ENCODE peak calls at places on chromosome 12, in five cellular contexts. One of them, this sample, is unnamed.

GRCh38 chr12:77845831-77846230 is 15.1 kb downstream of the NAV3 start:
- DNase-seq in GM23248: peak
- DNase-seq in CD4-positive, alpha-beta memory T cell: no peak
- DNase-seq in ovary: no peak
- DNase-seq in effector memory CD4-positive, alpha-beta T cell: no peak
- DNase-seq in this sample: no peak

GRCh38 chr12:57475271-57476161 is 4.2 kb downstream of the ARHGAP9 start:
- DNase-seq in ovary: no peak
- DNase-seq in effector memory CD4-positive, alpha-beta T cell: no peak
- DNase-seq in GM23248: peak
- DNase-seq in CD4-positive, alpha-beta memory T cell: no peak
- DNase-seq in this sample: no peak

GRCh38 chr12:74890237-74890599 is 319.4 kb downstream of the KCNC2 start:
- DNase-seq in ovary: no peak
- DNase-seq in GM23248: peak
- DNase-seq in effector memory CD4-positive, alpha-beta T cell: no peak
- DNase-seq in CD4-positive, alpha-beta memory T cell: no peak
- DNase-seq in this sample: no peak

GRCh38 chr12:1605129-1606020 is 11.0 kb upstream of the FBXL14 start:
- DNase-seq in CD4-positive, alpha-beta memory T cell: peak
- DNase-seq in effector memory CD4-positive, alpha-beta T cell: peak
- DNase-seq in GM23248: peak
- DNase-seq in ovary: peak
- DNase-seq in this sample: peak

GRCh38 chr12:24595652-24596235 is 353.2 kb downstream of the BCAT1 start:
- DNase-seq in effector memory CD4-positive, alpha-beta T cell: no peak
- DNase-seq in CD4-positive, alpha-beta memory T cell: no peak
- DNase-seq in ovary: no peak
- DNase-seq in GM23248: peak
- DNase-seq in this sample: no peak

GRCh38 chr12:108697905-108698304 is 33.4 kb downstream of the CORO1C start:
- DNase-seq in GM23248: no peak
- DNase-seq in effector memory CD4-positive, alpha-beta T cell: no peak
- DNase-seq in CD4-positive, alpha-beta memory T cell: no peak
- DNase-seq in ovary: no peak
- DNase-seq in this sample: no peak

GRCh38 chr12:112170376-112170775 is 45.0 kb downstream of the TRAFD1 start:
- DNase-seq in ovary: no peak
- DNase-seq in CD4-positive, alpha-beta memory T cell: peak
- DNase-seq in GM23248: peak
- DNase-seq in effector memory CD4-positive, alpha-beta T cell: no peak
- DNase-seq in this sample: no peak

GRCh38 chr12:71760471-71760870 is 5.8 kb downstream of the RAB21 start:
- DNase-seq in GM23248: no peak
- DNase-seq in effector memory CD4-positive, alpha-beta T cell: no peak
- DNase-seq in CD4-positive, alpha-beta memory T cell: no peak
- DNase-seq in ovary: no peak
- DNase-seq in this sample: no peak

GRCh38 chr12:85531345-85531744 is 251.3 kb downstream of the ALX1 start:
- DNase-seq in GM23248: no peak
- DNase-seq in CD4-positive, alpha-beta memory T cell: no peak
- DNase-seq in ovary: no peak
- DNase-seq in effector memory CD4-positive, alpha-beta T cell: no peak
- DNase-seq in this sample: no peak

GRCh38 chr12:115114140-115114539 is 430.2 kb upstream of the TBX3 start:
- DNase-seq in ovary: no peak
- DNase-seq in GM23248: no peak
- DNase-seq in CD4-positive, alpha-beta memory T cell: no peak
- DNase-seq in effector memory CD4-positive, alpha-beta T cell: no peak
- DNase-seq in this sample: no peak

GRCh38 chr12:121708313-121709063 is 4.1 kb upstream of the TMEM120B start:
- DNase-seq in effector memory CD4-positive, alpha-beta T cell: no peak
- DNase-seq in CD4-positive, alpha-beta memory T cell: no peak
- DNase-seq in GM23248: no peak
- DNase-seq in ovary: no peak
- DNase-seq in this sample: no peak

GRCh38 chr12:4026476-4026875 is 153.3 kb upstream of the PARP11 start:
- DNase-seq in effector memory CD4-positive, alpha-beta T cell: no peak
- DNase-seq in GM23248: no peak
- DNase-seq in CD4-positive, alpha-beta memory T cell: no peak
- DNase-seq in ovary: no peak
- DNase-seq in this sample: no peak
- H3K27ac ChIP-seq in effector memory CD4-positive, alpha-beta T cell: no peak
- H3K27ac ChIP-seq in GM23248: no peak
- H3K27ac ChIP-seq in CD4-positive, alpha-beta memory T cell: no peak
- H3K27ac ChIP-seq in ovary: no peak
- H3K27ac ChIP-seq in this sample: no peak

DNA sequence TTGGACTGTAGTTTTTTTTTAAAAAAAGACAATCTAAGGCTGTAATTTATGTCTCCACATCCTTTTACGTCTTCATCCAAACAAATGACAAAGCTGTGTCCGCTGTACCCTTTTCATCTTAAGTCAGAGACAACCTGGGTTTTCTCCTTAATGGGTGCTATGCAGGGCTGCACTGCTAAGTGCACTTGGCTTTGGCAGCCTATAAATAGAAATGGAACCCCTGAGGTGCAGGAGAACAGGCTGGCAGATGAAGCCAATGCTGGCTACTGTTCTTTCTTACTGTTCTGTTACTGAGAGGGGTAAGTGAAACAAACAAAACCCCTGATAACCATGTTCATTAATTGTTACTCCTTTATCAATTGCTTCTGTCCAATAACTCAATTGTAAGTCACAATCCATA is 47.1 kb upstream of the KICS2 start:
- DNase-seq in effector memory CD4-positive, alpha-beta T cell: no peak
- DNase-seq in ovary: no peak
- DNase-seq in CD4-positive, alpha-beta memory T cell: no peak
- DNase-seq in GM23248: no peak
- DNase-seq in this sample: no peak
- H3K27ac ChIP-seq in effector memory CD4-positive, alpha-beta T cell: no peak
- H3K27ac ChIP-seq in ovary: no peak
- H3K27ac ChIP-seq in CD4-positive, alpha-beta memory T cell: no peak
- H3K27ac ChIP-seq in GM23248: no peak
- H3K27ac ChIP-seq in this sample: no peak

DNA sequence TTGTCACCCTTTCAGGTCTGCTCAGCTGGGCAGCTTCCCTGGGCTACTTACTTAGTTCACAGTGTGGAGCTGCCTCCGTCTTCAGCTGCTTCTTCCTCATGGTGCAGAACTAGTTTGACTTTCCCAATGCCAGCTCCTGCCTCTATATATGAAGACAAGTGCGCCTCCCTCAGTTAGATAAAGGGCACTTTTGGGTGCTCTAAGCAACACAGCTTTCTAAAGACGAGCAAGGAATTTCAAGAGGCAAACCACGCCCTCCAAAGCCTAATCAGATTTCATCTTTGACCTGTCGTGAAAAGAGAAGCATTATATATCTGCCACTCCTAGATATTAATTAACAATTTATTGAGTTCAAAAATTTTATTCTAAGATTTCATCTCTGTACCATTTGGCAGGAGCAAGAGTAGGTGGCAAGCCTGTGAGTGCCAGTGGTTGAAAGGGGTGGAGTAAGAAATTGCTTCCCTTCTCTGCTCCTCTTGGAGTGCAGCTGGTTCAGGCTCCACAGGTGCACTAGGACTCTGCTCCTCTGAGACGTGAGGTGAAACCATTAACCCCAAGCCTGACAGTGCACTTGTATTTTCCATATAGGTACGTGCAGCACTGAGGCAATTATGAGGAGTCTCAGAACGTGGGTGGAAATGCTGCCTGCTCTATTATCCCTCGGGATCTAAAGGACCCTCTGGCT is 2.1 kb upstream of the SLC11A2 start:
- DNase-seq in GM23248: peak
- DNase-seq in ovary: no peak
- DNase-seq in CD4-positive, alpha-beta memory T cell: no peak
- DNase-seq in effector memory CD4-positive, alpha-beta T cell: no peak
- DNase-seq in this sample: no peak
- H3K27ac ChIP-seq in GM23248: no peak
- H3K27ac ChIP-seq in ovary: no peak
- H3K27ac ChIP-seq in CD4-positive, alpha-beta memory T cell: no peak
- H3K27ac ChIP-seq in effector memory CD4-positive, alpha-beta T cell: no peak
- H3K27ac ChIP-seq in this sample: no peak

GRCh38 chr12:6197996-6198395 is 2.2 kb upstream of the CD9 start:
- DNase-seq in effector memory CD4-positive, alpha-beta T cell: no peak
- DNase-seq in GM23248: no peak
- DNase-seq in ovary: no peak
- DNase-seq in CD4-positive, alpha-beta memory T cell: no peak
- DNase-seq in this sample: no peak

GRCh38 chr12:6199531-6200265 is 502 bp upstream of the CD9 start:
- DNase-seq in GM23248: no peak
- DNase-seq in ovary: peak
- DNase-seq in effector memory CD4-positive, alpha-beta T cell: no peak
- DNase-seq in CD4-positive, alpha-beta memory T cell: no peak
- DNase-seq in this sample: no peak

GRCh38 chr12:6199211-6199530 is 1.0 kb upstream of the CD9 start:
- DNase-seq in ovary: no peak
- DNase-seq in effector memory CD4-positive, alpha-beta T cell: no peak
- DNase-seq in CD4-positive, alpha-beta memory T cell: no peak
- DNase-seq in GM23248: no peak
- DNase-seq in this sample: no peak

GRCh38 chr12:6200266-6201198 is at the start of gene CD9:
- DNase-seq in effector memory CD4-positive, alpha-beta T cell: no peak
- DNase-seq in ovary: peak
- DNase-seq in GM23248: peak
- DNase-seq in CD4-positive, alpha-beta memory T cell: no peak
- DNase-seq in this sample: no peak

GRCh38 chr12:6198556-6198955 is 1.6 kb upstream of the CD9 start:
- DNase-seq in ovary: no peak
- DNase-seq in effector memory CD4-positive, alpha-beta T cell: no peak
- DNase-seq in GM23248: no peak
- DNase-seq in CD4-positive, alpha-beta memory T cell: no peak
- DNase-seq in this sample: no peak
- H3K27ac ChIP-seq in ovary: no peak
- H3K27ac ChIP-seq in effector memory CD4-positive, alpha-beta T cell: no peak
- H3K27ac ChIP-seq in GM23248: no peak
- H3K27ac ChIP-seq in CD4-positive, alpha-beta memory T cell: no peak
- H3K27ac ChIP-seq in this sample: peak

DNA sequence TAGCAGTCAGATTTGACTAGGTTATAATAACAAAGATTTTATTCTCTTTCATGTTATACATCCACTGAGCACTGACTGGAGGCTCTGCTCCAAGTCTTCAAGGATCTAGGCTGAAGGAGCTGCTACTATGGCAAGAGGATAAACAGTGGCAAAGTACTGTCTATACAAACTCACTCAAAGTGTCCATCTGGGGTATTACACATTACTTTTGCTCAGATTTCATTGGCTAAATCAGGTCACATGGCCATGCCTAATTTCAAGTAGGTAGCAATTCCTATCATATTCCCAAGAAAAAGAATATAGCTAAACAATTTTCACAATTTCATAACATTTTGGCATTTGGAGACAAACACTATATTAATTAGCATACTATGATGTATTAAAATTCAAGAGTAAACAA is 40.9 kb downstream of the CDK17 start:
- DNase-seq in ovary: no peak
- DNase-seq in GM23248: peak
- DNase-seq in CD4-positive, alpha-beta memory T cell: no peak
- DNase-seq in effector memory CD4-positive, alpha-beta T cell: no peak
- DNase-seq in this sample: no peak
- H3K27ac ChIP-seq in ovary: no peak
- H3K27ac ChIP-seq in GM23248: no peak
- H3K27ac ChIP-seq in CD4-positive, alpha-beta memory T cell: no peak
- H3K27ac ChIP-seq in effector memory CD4-positive, alpha-beta T cell: no peak
- H3K27ac ChIP-seq in this sample: no peak

GRCh38 chr12:131106542-131106941 is 152.8 kb downstream of the ADGRD1 start:
- DNase-seq in effector memory CD4-positive, alpha-beta T cell: no peak
- DNase-seq in ovary: no peak
- DNase-seq in CD4-positive, alpha-beta memory T cell: no peak
- DNase-seq in GM23248: no peak
- DNase-seq in this sample: no peak
- H3K27ac ChIP-seq in effector memory CD4-positive, alpha-beta T cell: no peak
- H3K27ac ChIP-seq in ovary: no peak
- H3K27ac ChIP-seq in CD4-positive, alpha-beta memory T cell: no peak
- H3K27ac ChIP-seq in GM23248: no peak
- H3K27ac ChIP-seq in this sample: no peak

GRCh38 chr12:14949631-14950030 is 11.3 kb upstream of the ERP27 start:
- DNase-seq in CD4-positive, alpha-beta memory T cell: no peak
- DNase-seq in ovary: no peak
- DNase-seq in GM23248: no peak
- DNase-seq in effector memory CD4-positive, alpha-beta T cell: no peak
- DNase-seq in this sample: no peak
- H3K27ac ChIP-seq in CD4-positive, alpha-beta memory T cell: peak
- H3K27ac ChIP-seq in ovary: peak
- H3K27ac ChIP-seq in GM23248: no peak
- H3K27ac ChIP-seq in effector memory CD4-positive, alpha-beta T cell: peak
- H3K27ac ChIP-seq in this sample: no peak

GRCh38 chr12:19236656-19237055 is 107.1 kb downstream of the PLEKHA5 start:
- DNase-seq in effector memory CD4-positive, alpha-beta T cell: no peak
- DNase-seq in GM23248: peak
- DNase-seq in ovary: no peak
- DNase-seq in CD4-positive, alpha-beta memory T cell: no peak
- DNase-seq in this sample: no peak

GRCh38 chr12:19234991-19235876 is 105.7 kb downstream of the PLEKHA5 start:
- DNase-seq in GM23248: peak
- DNase-seq in ovary: no peak
- DNase-seq in effector memory CD4-positive, alpha-beta T cell: no peak
- DNase-seq in CD4-positive, alpha-beta memory T cell: no peak
- DNase-seq in this sample: no peak

GRCh38 chr12:19230299-19230866 is 100.8 kb downstream of the PLEKHA5 start:
- DNase-seq in effector memory CD4-positive, alpha-beta T cell: no peak
- DNase-seq in GM23248: no peak
- DNase-seq in CD4-positive, alpha-beta memory T cell: no peak
- DNase-seq in ovary: peak
- DNase-seq in this sample: no peak

GRCh38 chr12:19230896-19231295 is 101.4 kb downstream of the PLEKHA5 start:
- DNase-seq in effector memory CD4-positive, alpha-beta T cell: no peak
- DNase-seq in GM23248: no peak
- DNase-seq in CD4-positive, alpha-beta memory T cell: no peak
- DNase-seq in ovary: no peak
- DNase-seq in this sample: no peak

GRCh38 chr12:19234171-19234704 is 104.7 kb downstream of the PLEKHA5 start:
- DNase-seq in effector memory CD4-positive, alpha-beta T cell: no peak
- DNase-seq in CD4-positive, alpha-beta memory T cell: no peak
- DNase-seq in GM23248: peak
- DNase-seq in ovary: no peak
- DNase-seq in this sample: no peak
- H3K27ac ChIP-seq in effector memory CD4-positive, alpha-beta T cell: no peak
- H3K27ac ChIP-seq in CD4-positive, alpha-beta memory T cell: no peak
- H3K27ac ChIP-seq in GM23248: peak
- H3K27ac ChIP-seq in ovary: peak
- H3K27ac ChIP-seq in this sample: peak

DNA sequence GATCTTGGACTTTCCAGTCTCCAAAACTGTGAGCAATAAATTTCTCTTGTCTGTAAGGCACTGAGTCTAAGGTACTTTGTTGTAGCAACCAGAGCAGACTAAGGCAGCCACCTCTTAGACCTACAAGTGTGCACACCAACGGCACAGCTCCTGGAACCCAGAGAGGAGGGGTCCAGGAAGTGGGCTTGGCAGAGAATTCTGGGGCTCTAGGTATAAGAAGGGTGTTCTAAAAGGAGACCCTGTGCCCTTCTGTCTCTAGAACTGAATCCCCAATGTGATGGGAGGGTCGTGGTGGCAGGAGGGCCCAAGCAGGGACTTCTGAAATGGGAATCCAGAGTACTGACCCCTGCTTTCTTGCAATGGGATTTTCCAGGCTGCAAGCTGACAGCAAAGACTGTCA is 13.5 kb upstream of the TFCP2 start:
- DNase-seq in CD4-positive, alpha-beta memory T cell: no peak
- DNase-seq in effector memory CD4-positive, alpha-beta T cell: no peak
- DNase-seq in GM23248: no peak
- DNase-seq in ovary: no peak
- DNase-seq in this sample: no peak
- H3K27ac ChIP-seq in CD4-positive, alpha-beta memory T cell: no peak
- H3K27ac ChIP-seq in effector memory CD4-positive, alpha-beta T cell: no peak
- H3K27ac ChIP-seq in GM23248: no peak
- H3K27ac ChIP-seq in ovary: no peak
- H3K27ac ChIP-seq in this sample: no peak